ENCODE peak calls at places on chromosome 17, in six cellular contexts. One of them, this sample, is unnamed.

GRCh38 chr17:64736804-64737492 is 74.8 kb upstream of the SMURF2 start:
- DNase-seq in stimulated activated CD4-positive, alpha-beta T cell treated with anti-CD3 and anti-CD28 coated beads, Interleukin-12 subunit alpha, Interleukin-12 subunit beta, amount 100 ng/mL, for 4 hours: peak; percentile 8
- DNase-seq in anterior cingulate cortex: no peak
- DNase-seq in colonic mucosa: peak; percentile 62
- DNase-seq in T1000: no peak
- DNase-seq in activated CD4-positive, alpha-beta T cell treated with anti-CD3 and anti-CD28 coated beads, Interleukin-2, amount 50 U/mL, for 1 hour: peak; percentile 53
- DNase-seq in this sample: no peak

GRCh38 chr17:70329751-70330150 is 160.4 kb downstream of the KCNJ2 start:
- DNase-seq in T1000: no peak
- DNase-seq in anterior cingulate cortex: no peak
- DNase-seq in stimulated activated CD4-positive, alpha-beta T cell treated with anti-CD3 and anti-CD28 coated beads, Interleukin-12 subunit alpha, Interleukin-12 subunit beta, amount 100 ng/mL, for 4 hours: no peak
- DNase-seq in colonic mucosa: no peak
- DNase-seq in activated CD4-positive, alpha-beta T cell treated with anti-CD3 and anti-CD28 coated beads, Interleukin-2, amount 50 U/mL, for 1 hour: no peak
- DNase-seq in this sample: no peak

GRCh38 chr17:56985371-56986162 is 7.6 kb downstream of the SCPEP1 start:
- DNase-seq in colonic mucosa: no peak
- DNase-seq in anterior cingulate cortex: no peak
- DNase-seq in stimulated activated CD4-positive, alpha-beta T cell treated with anti-CD3 and anti-CD28 coated beads, Interleukin-12 subunit alpha, Interleukin-12 subunit beta, amount 100 ng/mL, for 4 hours: no peak
- DNase-seq in T1000: no peak
- DNase-seq in activated CD4-positive, alpha-beta T cell treated with anti-CD3 and anti-CD28 coated beads, Interleukin-2, amount 50 U/mL, for 1 hour: no peak
- DNase-seq in this sample: no peak

GRCh38 chr17:43663383-43663782 is 1.7 kb upstream of the MEOX1 start:
- DNase-seq in colonic mucosa: no peak
- DNase-seq in stimulated activated CD4-positive, alpha-beta T cell treated with anti-CD3 and anti-CD28 coated beads, Interleukin-12 subunit alpha, Interleukin-12 subunit beta, amount 100 ng/mL, for 4 hours: no peak
- DNase-seq in anterior cingulate cortex: no peak
- DNase-seq in activated CD4-positive, alpha-beta T cell treated with anti-CD3 and anti-CD28 coated beads, Interleukin-2, amount 50 U/mL, for 1 hour: no peak
- DNase-seq in T1000: no peak
- DNase-seq in this sample: no peak

GRCh38 chr17:8865811-8866210 is 1.7 kb downstream of the PIK3R6 start:
- DNase-seq in anterior cingulate cortex: no peak
- DNase-seq in activated CD4-positive, alpha-beta T cell treated with anti-CD3 and anti-CD28 coated beads, Interleukin-2, amount 50 U/mL, for 1 hour: no peak
- DNase-seq in colonic mucosa: no peak
- DNase-seq in stimulated activated CD4-positive, alpha-beta T cell treated with anti-CD3 and anti-CD28 coated beads, Interleukin-12 subunit alpha, Interleukin-12 subunit beta, amount 100 ng/mL, for 4 hours: no peak
- DNase-seq in T1000: no peak
- DNase-seq in this sample: no peak

GRCh38 chr17:6056104-6056503 is 14.1 kb upstream of the WSCD1 start:
- DNase-seq in activated CD4-positive, alpha-beta T cell treated with anti-CD3 and anti-CD28 coated beads, Interleukin-2, amount 50 U/mL, for 1 hour: no peak
- DNase-seq in anterior cingulate cortex: no peak
- DNase-seq in colonic mucosa: no peak
- DNase-seq in T1000: no peak
- DNase-seq in stimulated activated CD4-positive, alpha-beta T cell treated with anti-CD3 and anti-CD28 coated beads, Interleukin-12 subunit alpha, Interleukin-12 subunit beta, amount 100 ng/mL, for 4 hours: no peak
- DNase-seq in this sample: no peak

GRCh38 chr17:15392326-15392739 is 50.9 kb upstream of the TEKT3 start:
- DNase-seq in activated CD4-positive, alpha-beta T cell treated with anti-CD3 and anti-CD28 coated beads, Interleukin-2, amount 50 U/mL, for 1 hour: no peak
- DNase-seq in anterior cingulate cortex: no peak
- DNase-seq in T1000: peak; percentile 86
- DNase-seq in stimulated activated CD4-positive, alpha-beta T cell treated with anti-CD3 and anti-CD28 coated beads, Interleukin-12 subunit alpha, Interleukin-12 subunit beta, amount 100 ng/mL, for 4 hours: no peak
- DNase-seq in colonic mucosa: no peak
- DNase-seq in this sample: no peak

GRCh38 chr17:2266045-2266864 is 37.3 kb downstream of the SMG6 start:
- DNase-seq in colonic mucosa: peak; percentile 39
- DNase-seq in stimulated activated CD4-positive, alpha-beta T cell treated with anti-CD3 and anti-CD28 coated beads, Interleukin-12 subunit alpha, Interleukin-12 subunit beta, amount 100 ng/mL, for 4 hours: peak; percentile 67
- DNase-seq in activated CD4-positive, alpha-beta T cell treated with anti-CD3 and anti-CD28 coated beads, Interleukin-2, amount 50 U/mL, for 1 hour: peak; percentile 75
- DNase-seq in T1000: no peak
- DNase-seq in anterior cingulate cortex: no peak
- DNase-seq in this sample: no peak

GRCh38 chr17:66916946-66917345 is 47.6 kb upstream of the CACNG4 start:
- DNase-seq in anterior cingulate cortex: no peak
- DNase-seq in colonic mucosa: no peak
- DNase-seq in stimulated activated CD4-positive, alpha-beta T cell treated with anti-CD3 and anti-CD28 coated beads, Interleukin-12 subunit alpha, Interleukin-12 subunit beta, amount 100 ng/mL, for 4 hours: no peak
- DNase-seq in activated CD4-positive, alpha-beta T cell treated with anti-CD3 and anti-CD28 coated beads, Interleukin-2, amount 50 U/mL, for 1 hour: no peak
- DNase-seq in T1000: no peak
- DNase-seq in this sample: no peak

GRCh38 chr17:79834575-79835469 is 4.4 kb downstream of the CBX4 start:
- DNase-seq in T1000: no peak
- DNase-seq in colonic mucosa: peak; percentile 31
- DNase-seq in stimulated activated CD4-positive, alpha-beta T cell treated with anti-CD3 and anti-CD28 coated beads, Interleukin-12 subunit alpha, Interleukin-12 subunit beta, amount 100 ng/mL, for 4 hours: peak; percentile 39
- DNase-seq in activated CD4-positive, alpha-beta T cell treated with anti-CD3 and anti-CD28 coated beads, Interleukin-2, amount 50 U/mL, for 1 hour: peak; percentile 47
- DNase-seq in anterior cingulate cortex: no peak
- DNase-seq in this sample: no peak

GRCh38 chr17:42436401-42436800 is 13.3 kb upstream of the CAVIN1 start:
- DNase-seq in anterior cingulate cortex: no peak
- DNase-seq in colonic mucosa: no peak
- DNase-seq in stimulated activated CD4-positive, alpha-beta T cell treated with anti-CD3 and anti-CD28 coated beads, Interleukin-12 subunit alpha, Interleukin-12 subunit beta, amount 100 ng/mL, for 4 hours: no peak
- DNase-seq in activated CD4-positive, alpha-beta T cell treated with anti-CD3 and anti-CD28 coated beads, Interleukin-2, amount 50 U/mL, for 1 hour: no peak
- DNase-seq in T1000: peak; percentile 44
- DNase-seq in this sample: no peak

GRCh38 chr17:17765921-17766320 is 70.9 kb downstream of the SREBF1 start:
- DNase-seq in T1000: no peak
- DNase-seq in activated CD4-positive, alpha-beta T cell treated with anti-CD3 and anti-CD28 coated beads, Interleukin-2, amount 50 U/mL, for 1 hour: no peak
- DNase-seq in colonic mucosa: no peak
- DNase-seq in stimulated activated CD4-positive, alpha-beta T cell treated with anti-CD3 and anti-CD28 coated beads, Interleukin-12 subunit alpha, Interleukin-12 subunit beta, amount 100 ng/mL, for 4 hours: no peak
- DNase-seq in anterior cingulate cortex: no peak
- DNase-seq in this sample: no peak

GRCh38 chr17:80872999-80873951 is 118.4 kb upstream of the CHMP6 start:
- DNase-seq in activated CD4-positive, alpha-beta T cell treated with anti-CD3 and anti-CD28 coated beads, Interleukin-2, amount 50 U/mL, for 1 hour: no peak
- DNase-seq in colonic mucosa: no peak
- DNase-seq in anterior cingulate cortex: peak; percentile 23
- DNase-seq in stimulated activated CD4-positive, alpha-beta T cell treated with anti-CD3 and anti-CD28 coated beads, Interleukin-12 subunit alpha, Interleukin-12 subunit beta, amount 100 ng/mL, for 4 hours: no peak
- DNase-seq in T1000: no peak
- DNase-seq in this sample: no peak

GRCh38 chr17:1323336-1323735 is 43.9 kb downstream of the TRARG1 start:
- DNase-seq in anterior cingulate cortex: no peak
- DNase-seq in T1000: no peak
- DNase-seq in activated CD4-positive, alpha-beta T cell treated with anti-CD3 and anti-CD28 coated beads, Interleukin-2, amount 50 U/mL, for 1 hour: no peak
- DNase-seq in colonic mucosa: no peak
- DNase-seq in stimulated activated CD4-positive, alpha-beta T cell treated with anti-CD3 and anti-CD28 coated beads, Interleukin-12 subunit alpha, Interleukin-12 subunit beta, amount 100 ng/mL, for 4 hours: no peak
- DNase-seq in this sample: no peak

GRCh38 chr17:45108051-45108450 is 24.3 kb downstream of the PLCD3 start:
- DNase-seq in activated CD4-positive, alpha-beta T cell treated with anti-CD3 and anti-CD28 coated beads, Interleukin-2, amount 50 U/mL, for 1 hour: no peak
- DNase-seq in colonic mucosa: no peak
- DNase-seq in T1000: no peak
- DNase-seq in stimulated activated CD4-positive, alpha-beta T cell treated with anti-CD3 and anti-CD28 coated beads, Interleukin-12 subunit alpha, Interleukin-12 subunit beta, amount 100 ng/mL, for 4 hours: no peak
- DNase-seq in anterior cingulate cortex: no peak
- DNase-seq in this sample: no peak

GRCh38 chr17:4565209-4566141 is 5.1 kb upstream of the GGT6 start:
- DNase-seq in colonic mucosa: peak; percentile 82
- DNase-seq in stimulated activated CD4-positive, alpha-beta T cell treated with anti-CD3 and anti-CD28 coated beads, Interleukin-12 subunit alpha, Interleukin-12 subunit beta, amount 100 ng/mL, for 4 hours: peak; percentile 34
- DNase-seq in T1000: peak; percentile 28
- DNase-seq in activated CD4-positive, alpha-beta T cell treated with anti-CD3 and anti-CD28 coated beads, Interleukin-2, amount 50 U/mL, for 1 hour: peak; percentile 33
- DNase-seq in anterior cingulate cortex: peak; percentile 16
- DNase-seq in this sample: peak; percentile 29

GRCh38 chr17:78925234-78925633 is at the start of gene TIMP2:
- DNase-seq in activated CD4-positive, alpha-beta T cell treated with anti-CD3 and anti-CD28 coated beads, Interleukin-2, amount 50 U/mL, for 1 hour: peak; percentile 70
- DNase-seq in T1000: peak; percentile 77
- DNase-seq in anterior cingulate cortex: peak; percentile 83
- DNase-seq in colonic mucosa: peak; percentile 88
- DNase-seq in stimulated activated CD4-positive, alpha-beta T cell treated with anti-CD3 and anti-CD28 coated beads, Interleukin-12 subunit alpha, Interleukin-12 subunit beta, amount 100 ng/mL, for 4 hours: peak; percentile 58
- DNase-seq in this sample: peak; percentile 78

GRCh38 chr17:50469671-50470305 is 1.1 kb upstream of the CHAD start:
- DNase-seq in T1000: no peak
- DNase-seq in anterior cingulate cortex: no peak
- DNase-seq in stimulated activated CD4-positive, alpha-beta T cell treated with anti-CD3 and anti-CD28 coated beads, Interleukin-12 subunit alpha, Interleukin-12 subunit beta, amount 100 ng/mL, for 4 hours: no peak
- DNase-seq in activated CD4-positive, alpha-beta T cell treated with anti-CD3 and anti-CD28 coated beads, Interleukin-2, amount 50 U/mL, for 1 hour: no peak
- DNase-seq in colonic mucosa: peak; percentile 27
- DNase-seq in this sample: no peak

GRCh38 chr17:80025140-80025539 is 10.5 kb downstream of the TBC1D16 start:
- DNase-seq in stimulated activated CD4-positive, alpha-beta T cell treated with anti-CD3 and anti-CD28 coated beads, Interleukin-12 subunit alpha, Interleukin-12 subunit beta, amount 100 ng/mL, for 4 hours: no peak
- DNase-seq in T1000: no peak
- DNase-seq in anterior cingulate cortex: no peak
- DNase-seq in colonic mucosa: no peak
- DNase-seq in activated CD4-positive, alpha-beta T cell treated with anti-CD3 and anti-CD28 coated beads, Interleukin-2, amount 50 U/mL, for 1 hour: no peak
- DNase-seq in this sample: no peak

This sample was measured in progenitor cell of endocrine pancreas.